ENCODE peak calls at places on chromosomes 1 and 21, in five cellular contexts. Y is D721Med, J is amygdala, V is T-helper 9 cell, W is IMR-90. N is an unnamed sample.

GRCh38 chr1:17244826-17245740 is 3.8 kb upstream of the PADI3 start:
- DNase-seq in Y (no peak), J (no peak), V (no peak), W (no peak), N (no peak)

GRCh38 chr1:204314209-204314892 is 45.4 kb downstream of the PLEKHA6 start:
- DNase-seq in Y (no peak), J (no peak), V (no peak), W (no peak), N (no peak)

GRCh38 chr1:217456261-217456660 is 174.6 kb downstream of the GPATCH2 start:
- DNase-seq in Y (no peak), J (no peak), V (no peak), W (no peak), N (no peak)

GRCh38 chr1:156167536-156167935 is 14.2 kb downstream of the SEMA4A start:
- DNase-seq in Y (peak), J (no peak), V (no peak), W (no peak), N (no peak)

GRCh38 chr1:89974701-89975470 is 20.0 kb upstream of the ZNF326 start:
- DNase-seq in Y (no peak), J (no peak), V (no peak), W (peak), N (peak)

GRCh38 chr1:170296642-170297041 is 150.9 kb downstream of the NTMT2 start:
- DNase-seq in Y (no peak), J (no peak), V (no peak), W (peak), N (peak)

GRCh38 chr1:116997666-116998065 is 3.9 kb upstream of the CD101 start:
- DNase-seq in Y (no peak), J (no peak), V (no peak), W (no peak), N (no peak)

GRCh38 chr1:246705368-246705767 is 18.8 kb upstream of the SCCPDH start:
- DNase-seq in Y (no peak), J (no peak), V (no peak), W (peak), N (peak)

GRCh38 chr1:85320371-85321131 is 44.1 kb upstream of the BCL10 start:
- DNase-seq in Y (no peak), J (no peak), V (no peak), W (peak), N (peak)

GRCh38 chr1:40662151-40662550 is 3.3 kb downstream of the RIMS3 start:
- DNase-seq in Y (no peak), J (no peak), V (no peak), W (no peak), N (peak)

GRCh38 chr21:26448751-26449150 is 124.3 kb downstream of the CYYR1 start:
- DNase-seq in Y (no peak), J (no peak), V (no peak), W (no peak), N (peak)

GRCh38 chr1:248417854-248418253 is 15.0 kb downstream of the OR2T1 start:
- DNase-seq in Y (no peak), J (no peak), V (no peak), W (no peak), N (no peak)